ENCODE peak calls at places on chromosomes 13 and 19, in ten cellular contexts. R, O, P, T, Z, B, E, C, L and D are unnamed samples.

GRCh38 chr19:54209058-54209747 is 8.5 kb downstream of the RPS9 start:
- DNase-seq in R (no peak), O (no peak), P (no peak), T (peak), Z (peak), B (no peak), E (no peak), C (no peak), L (no peak), D (no peak)

GRCh38 chr19:16889429-16889882 is 657 bp downstream of the F2RL3 start:
- DNase-seq in R (no peak), O (peak), P (no peak), T (no peak), Z (no peak), B (no peak), E (no peak), C (no peak), L (no peak), D (no peak)

GRCh38 chr19:33545209-33545981 is 23.8 kb upstream of the PEPD start:
- DNase-seq in R (no peak), O (no peak), P (no peak), T (no peak), Z (no peak), B (no peak), E (no peak), C (no peak), L (no peak), D (no peak)

GRCh38 chr19:7870571-7871279 is 3.5 kb downstream of the PRR36 start:
- DNase-seq in R (no peak), O (peak), P (no peak), T (no peak), Z (peak), B (peak), E (peak), C (peak), L (no peak), D (peak)

GRCh38 chr19:42208612-42209011 is 8.9 kb downstream of the DEDD2 start:
- DNase-seq in R (no peak), O (no peak), P (no peak), T (no peak), Z (no peak), B (no peak), E (no peak), C (no peak), L (no peak), D (no peak)

GRCh38 chr13:39209731-39210633 is 171.7 kb downstream of the NHLRC3 start:
- DNase-seq in R (no peak), O (no peak), P (no peak), T (no peak), Z (no peak), B (no peak), E (no peak), C (no peak), L (no peak), D (no peak)

GRCh38 chr19:48506138-48506733 is 5.4 kb downstream of the LMTK3 start:
- DNase-seq in R (no peak), O (peak), P (no peak), T (no peak), Z (peak), B (no peak), E (peak), C (no peak), L (no peak), D (peak)

GRCh38 chr19:39951686-39952085 is 17.3 kb upstream of the FCGBP start:
- DNase-seq in R (peak), O (peak), P (no peak), T (no peak), Z (peak), B (no peak), E (peak), C (no peak), L (peak), D (no peak)

GRCh38 chr19:57103573-57104277 is 16.1 kb upstream of the USP29 start:
- DNase-seq in R (no peak), O (peak), P (peak), T (peak), Z (peak), B (peak), E (no peak), C (peak), L (peak), D (no peak)

GRCh38 chr13:36555151-36555986 is 118.5 kb upstream of the SERTM1 start:
- DNase-seq in R (no peak), O (no peak), P (no peak), T (no peak), Z (no peak), B (no peak), E (no peak), C (no peak), L (no peak), D (no peak)

GRCh38 chr19:7513809-7514642 is 1.9 kb upstream of the ZNF358 start:
- DNase-seq in R (no peak), O (no peak), P (no peak), T (no peak), Z (no peak), B (no peak), E (no peak), C (no peak), L (no peak), D (no peak)

GRCh38 chr13:80235131-80235530 is 105.8 kb downstream of the SPRY2 start:
- DNase-seq in R (peak), O (peak), P (no peak), T (peak), Z (peak), B (no peak), E (peak), C (no peak), L (no peak), D (peak)

GRCh38 chr19:58497634-58498170 is 14.1 kb downstream of the SLC27A5 start:
- DNase-seq in R (no peak), O (no peak), P (no peak), T (no peak), Z (no peak), B (no peak), E (no peak), C (no peak), L (no peak), D (no peak)

GRCh38 chr13:114032121-114032799 is 58.4 kb upstream of the C13orf46 start:
- DNase-seq in R (no peak), O (peak), P (no peak), T (no peak), Z (no peak), B (no peak), E (peak), C (no peak), L (no peak), D (no peak)

GRCh38 chr13:113935523-113935922 is 38.4 kb downstream of the C13orf46 start:
- DNase-seq in R (no peak), O (no peak), P (no peak), T (no peak), Z (no peak), B (no peak), E (no peak), C (no peak), L (no peak), D (no peak)

GRCh38 chr19:9700229-9700981 is 25.5 kb upstream of the ZNF562 start:
- DNase-seq in R (no peak), O (no peak), P (no peak), T (no peak), Z (no peak), B (no peak), E (no peak), C (no peak), L (no peak), D (no peak)

GRCh38 chr13:62687727-62688126 is 1272.1 kb upstream of the PCDH20 start:
- DNase-seq in R (no peak), O (no peak), P (no peak), T (no peak), Z (no peak), B (peak), E (no peak), C (no peak), L (no peak), D (no peak)

GRCh38 chr19:47232422-47233211 is 1.6 kb upstream of the BBC3 start:
- DNase-seq in R (no peak), O (peak), P (no peak), T (no peak), Z (peak), B (peak), E (peak), C (no peak), L (no peak), D (peak)

GRCh38 chr19:49836176-49837008 is 14.6 kb upstream of the PTOV1 start:
- DNase-seq in R (no peak), O (no peak), P (no peak), T (no peak), Z (no peak), B (no peak), E (no peak), C (no peak), L (no peak), D (no peak)